ENCODE peak calls at places on chromosomes 6 and 20, in nine cellular contexts. One of them, this sample, is unnamed.

GRCh38 chr6:170279977-170280688 is 10.7 kb downstream of the DLL1 start:
- DNase-seq in right lobe of liver: peak; percentile 66
- DNase-seq in transverse colon: peak; percentile 82
- DNase-seq in PC-9: peak; percentile 35
- DNase-seq in aorta: peak; percentile 80
- DNase-seq in A549: peak; percentile 67
- DNase-seq in IMR-90: peak; percentile 12
- DNase-seq in cardiac muscle cell: peak; percentile 33
- DNase-seq in mesendoderm: peak; percentile 40
- DNase-seq in this sample: peak; percentile 82

GRCh38 chr20:12698817-12699216 is 310.0 kb upstream of the SPTLC3 start:
- DNase-seq in transverse colon: no peak
- DNase-seq in aorta: no peak
- DNase-seq in right lobe of liver: no peak
- DNase-seq in cardiac muscle cell: no peak
- DNase-seq in PC-9: no peak
- DNase-seq in IMR-90: no peak
- DNase-seq in A549: no peak
- DNase-seq in mesendoderm: no peak
- DNase-seq in this sample: no peak

GRCh38 chr6:163490826-163491577 is 76.5 kb downstream of the QKI start:
- DNase-seq in transverse colon: peak; percentile 74
- DNase-seq in mesendoderm: no peak
- DNase-seq in aorta: peak; percentile 57
- DNase-seq in right lobe of liver: peak; percentile 63
- DNase-seq in PC-9: no peak
- DNase-seq in A549: peak; percentile 74
- DNase-seq in cardiac muscle cell: peak; percentile 71
- DNase-seq in IMR-90: peak; percentile 61
- DNase-seq in this sample: peak; percentile 7

GRCh38 chr20:24364464-24364863 is 105.0 kb upstream of the SYNDIG1 start:
- DNase-seq in A549: no peak
- DNase-seq in IMR-90: no peak
- DNase-seq in transverse colon: no peak
- DNase-seq in right lobe of liver: no peak
- DNase-seq in aorta: no peak
- DNase-seq in mesendoderm: peak; percentile 87
- DNase-seq in PC-9: no peak
- DNase-seq in cardiac muscle cell: no peak
- DNase-seq in this sample: no peak

GRCh38 chr6:158718431-158719126 is 68.7 kb downstream of the SYTL3 start:
- DNase-seq in mesendoderm: peak; percentile 87
- DNase-seq in transverse colon: peak; percentile 56
- DNase-seq in aorta: no peak
- DNase-seq in right lobe of liver: peak; percentile 39
- DNase-seq in IMR-90: no peak
- DNase-seq in cardiac muscle cell: peak; percentile 53
- DNase-seq in PC-9: no peak
- DNase-seq in A549: peak; percentile 54
- DNase-seq in this sample: peak; percentile 36

GRCh38 chr20:46204594-46205205 is 86.6 kb downstream of the CD40 start:
- DNase-seq in IMR-90: no peak
- DNase-seq in mesendoderm: no peak
- DNase-seq in aorta: no peak
- DNase-seq in transverse colon: no peak
- DNase-seq in A549: no peak
- DNase-seq in cardiac muscle cell: no peak
- DNase-seq in PC-9: no peak
- DNase-seq in right lobe of liver: no peak
- DNase-seq in this sample: no peak

GRCh38 chr6:162887981-162888689 is 160.4 kb downstream of the PACRG start:
- DNase-seq in right lobe of liver: peak; percentile 56
- DNase-seq in PC-9: no peak
- DNase-seq in A549: peak; percentile 1
- DNase-seq in transverse colon: peak; percentile 70
- DNase-seq in aorta: no peak
- DNase-seq in cardiac muscle cell: no peak
- DNase-seq in IMR-90: no peak
- DNase-seq in mesendoderm: no peak
- DNase-seq in this sample: no peak

GRCh38 chr6:52077180-52077884 is 10.1 kb downstream of the PKHD1 start:
- DNase-seq in cardiac muscle cell: no peak
- DNase-seq in right lobe of liver: peak; percentile 35
- DNase-seq in aorta: no peak
- DNase-seq in transverse colon: no peak
- DNase-seq in mesendoderm: peak; percentile 83
- DNase-seq in PC-9: no peak
- DNase-seq in IMR-90: no peak
- DNase-seq in A549: no peak
- DNase-seq in this sample: no peak

GRCh38 chr6:161941565-161941964 is 667.7 kb upstream of the AGPAT4 start:
- DNase-seq in right lobe of liver: no peak
- DNase-seq in A549: no peak
- DNase-seq in cardiac muscle cell: no peak
- DNase-seq in mesendoderm: no peak
- DNase-seq in transverse colon: peak; percentile 10
- DNase-seq in PC-9: no peak
- DNase-seq in IMR-90: no peak
- DNase-seq in aorta: no peak
- DNase-seq in this sample: no peak

GRCh38 chr20:42260216-42260615 is 642.0 kb upstream of the CHD6 start:
- DNase-seq in cardiac muscle cell: no peak
- DNase-seq in right lobe of liver: no peak
- DNase-seq in A549: no peak
- DNase-seq in PC-9: no peak
- DNase-seq in aorta: no peak
- DNase-seq in transverse colon: no peak
- DNase-seq in mesendoderm: no peak
- DNase-seq in IMR-90: no peak
- DNase-seq in this sample: no peak

GRCh38 chr6:8392569-8392968 is 42.8 kb downstream of the SLC35B3 start:
- DNase-seq in IMR-90: no peak
- DNase-seq in A549: peak; percentile 30
- DNase-seq in mesendoderm: no peak
- DNase-seq in cardiac muscle cell: no peak
- DNase-seq in PC-9: no peak
- DNase-seq in transverse colon: peak; percentile 45
- DNase-seq in right lobe of liver: no peak
- DNase-seq in aorta: no peak
- DNase-seq in this sample: peak; percentile 60

GRCh38 chr20:60463798-60464197 is 505.6 kb downstream of the CDH26 start:
- DNase-seq in PC-9: no peak
- DNase-seq in aorta: no peak
- DNase-seq in A549: no peak
- DNase-seq in mesendoderm: no peak
- DNase-seq in transverse colon: no peak
- DNase-seq in IMR-90: no peak
- DNase-seq in right lobe of liver: no peak
- DNase-seq in cardiac muscle cell: no peak
- DNase-seq in this sample: no peak

GRCh38 chr20:44326391-44327159 is 10.3 kb upstream of the R3HDML start:
- DNase-seq in aorta: no peak
- DNase-seq in right lobe of liver: no peak
- DNase-seq in mesendoderm: peak; percentile 27
- DNase-seq in PC-9: no peak
- DNase-seq in cardiac muscle cell: no peak
- DNase-seq in transverse colon: no peak
- DNase-seq in A549: no peak
- DNase-seq in IMR-90: no peak
- DNase-seq in this sample: peak; percentile 42

GRCh38 chr6:134722429-134722828 is 227.5 kb downstream of the ALDH8A1 start:
- DNase-seq in transverse colon: no peak
- DNase-seq in aorta: no peak
- DNase-seq in A549: no peak
- DNase-seq in right lobe of liver: no peak
- DNase-seq in mesendoderm: no peak
- DNase-seq in cardiac muscle cell: no peak
- DNase-seq in IMR-90: no peak
- DNase-seq in PC-9: no peak
- DNase-seq in this sample: no peak

GRCh38 chr20:37680420-37680819 is 13.4 kb upstream of the CTNNBL1 start:
- DNase-seq in right lobe of liver: no peak
- DNase-seq in PC-9: no peak
- DNase-seq in aorta: no peak
- DNase-seq in transverse colon: no peak
- DNase-seq in A549: no peak
- DNase-seq in cardiac muscle cell: no peak
- DNase-seq in IMR-90: no peak
- DNase-seq in mesendoderm: no peak
- DNase-seq in this sample: no peak

DNA sequence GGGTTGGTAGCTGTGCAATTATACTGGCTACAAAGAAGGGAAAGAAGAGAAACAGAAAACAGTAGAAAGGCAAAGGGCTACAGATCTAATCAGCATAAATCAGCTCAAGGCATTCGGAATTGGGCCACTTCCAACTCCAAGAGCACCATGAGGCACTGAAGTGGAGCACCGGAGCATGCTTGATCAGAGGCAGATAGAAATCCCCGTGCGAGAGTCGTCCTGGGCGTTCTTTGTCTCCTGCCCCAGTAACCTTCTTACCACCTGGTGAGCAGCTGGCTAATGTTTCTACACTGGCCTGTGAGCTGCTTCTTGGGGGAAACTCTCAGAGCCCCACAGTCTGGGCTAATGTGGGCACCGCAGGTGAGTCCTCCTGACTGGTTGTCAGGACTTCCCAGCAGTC is 16.7 kb downstream of the NEDD9 start:
- DNase-seq in right lobe of liver: no peak
- DNase-seq in IMR-90: no peak
- DNase-seq in cardiac muscle cell: no peak
- DNase-seq in A549: peak; percentile 29
- DNase-seq in PC-9: no peak
- DNase-seq in mesendoderm: no peak
- DNase-seq in aorta: no peak
- DNase-seq in transverse colon: no peak
- DNase-seq in this sample: no peak
- H3K4me1 ChIP-seq in right lobe of liver: peaks cover 31% of the 10 kb centered on the region
- H3K4me1 ChIP-seq in IMR-90: peaks cover 17% of the 10 kb centered on the region
- H3K4me1 ChIP-seq in cardiac muscle cell: peaks cover 64% of the 10 kb centered on the region
- H3K4me1 ChIP-seq in A549: peaks cover 100% of the 10 kb centered on the region
- H3K4me1 ChIP-seq in PC-9: peaks cover 28% of the 10 kb centered on the region
- H3K4me1 ChIP-seq in mesendoderm: peaks cover 6% of the 10 kb centered on the region
- H3K4me1 ChIP-seq in aorta: peaks cover 41% of the 10 kb centered on the region
- H3K4me1 ChIP-seq in transverse colon: peaks cover 63% of the 10 kb centered on the region
- H3K4me1 ChIP-seq in this sample: peaks cover 32% of the 10 kb centered on the region

GRCh38 chr6:143529095-143529494 is 17.6 kb upstream of the FUCA2 start:
- DNase-seq in mesendoderm: peak; percentile 42
- DNase-seq in PC-9: no peak
- DNase-seq in transverse colon: no peak
- DNase-seq in A549: peak; percentile 28
- DNase-seq in right lobe of liver: no peak
- DNase-seq in aorta: no peak
- DNase-seq in IMR-90: no peak
- DNase-seq in cardiac muscle cell: no peak
- DNase-seq in this sample: no peak
- H3K4me3 ChIP-seq in mesendoderm: no peak overlapping the region
- H3K4me3 ChIP-seq in PC-9: no peak overlapping the region
- H3K4me3 ChIP-seq in transverse colon: no peak overlapping the region
- H3K4me3 ChIP-seq in A549: no peak overlapping the region
- H3K4me3 ChIP-seq in right lobe of liver: no peak overlapping the region
- H3K4me3 ChIP-seq in aorta: no peak overlapping the region
- H3K4me3 ChIP-seq in IMR-90: no peak overlapping the region
- H3K4me3 ChIP-seq in cardiac muscle cell: no peak overlapping the region
- H3K4me3 ChIP-seq in this sample: no peak overlapping the region

GRCh38 chr6:48472121-48472520 is 361.1 kb upstream of the PTCHD4 start:
- DNase-seq in A549: no peak
- DNase-seq in cardiac muscle cell: peak; percentile 78
- DNase-seq in IMR-90: no peak
- DNase-seq in right lobe of liver: no peak
- DNase-seq in aorta: no peak
- DNase-seq in transverse colon: no peak
- DNase-seq in mesendoderm: no peak
- DNase-seq in PC-9: no peak
- DNase-seq in this sample: no peak

GRCh38 chr6:48472535-48472934 is 361.5 kb upstream of the PTCHD4 start:
- DNase-seq in right lobe of liver: no peak
- DNase-seq in PC-9: no peak
- DNase-seq in mesendoderm: no peak
- DNase-seq in A549: no peak
- DNase-seq in cardiac muscle cell: peak; percentile 21
- DNase-seq in aorta: no peak
- DNase-seq in IMR-90: no peak
- DNase-seq in transverse colon: no peak
- DNase-seq in this sample: no peak

GRCh38 chr6:48474764-48475674 is 364.0 kb upstream of the PTCHD4 start:
- DNase-seq in mesendoderm: peak; percentile 8
- DNase-seq in right lobe of liver: no peak
- DNase-seq in cardiac muscle cell: peak; percentile 54
- DNase-seq in transverse colon: no peak
- DNase-seq in aorta: no peak
- DNase-seq in PC-9: no peak
- DNase-seq in A549: no peak
- DNase-seq in IMR-90: no peak
- DNase-seq in this sample: no peak

GRCh38 chr6:48474136-48474535 is 363.1 kb upstream of the PTCHD4 start:
- DNase-seq in transverse colon: no peak
- DNase-seq in PC-9: no peak
- DNase-seq in right lobe of liver: no peak
- DNase-seq in aorta: no peak
- DNase-seq in IMR-90: no peak
- DNase-seq in mesendoderm: no peak
- DNase-seq in A549: no peak
- DNase-seq in cardiac muscle cell: no peak
- DNase-seq in this sample: no peak

GRCh38 chr6:48471326-48471725 is 360.3 kb upstream of the PTCHD4 start:
- DNase-seq in aorta: no peak
- DNase-seq in mesendoderm: no peak
- DNase-seq in IMR-90: no peak
- DNase-seq in right lobe of liver: no peak
- DNase-seq in A549: no peak
- DNase-seq in transverse colon: no peak
- DNase-seq in PC-9: no peak
- DNase-seq in cardiac muscle cell: no peak
- DNase-seq in this sample: no peak
- H3K4me1 ChIP-seq in aorta: no peaks in the 10 kb centered on the region
- H3K4me1 ChIP-seq in mesendoderm: no peaks in the 10 kb centered on the region
- H3K4me1 ChIP-seq in IMR-90: no peaks in the 10 kb centered on the region
- H3K4me1 ChIP-seq in right lobe of liver: no peaks in the 10 kb centered on the region
- H3K4me1 ChIP-seq in A549: no peaks in the 10 kb centered on the region
- H3K4me1 ChIP-seq in transverse colon: no peaks in the 10 kb centered on the region
- H3K4me1 ChIP-seq in PC-9: no peaks in the 10 kb centered on the region
- H3K4me1 ChIP-seq in cardiac muscle cell: no peaks in the 10 kb centered on the region
- H3K4me1 ChIP-seq in this sample: no peaks in the 10 kb centered on the region

DNA sequence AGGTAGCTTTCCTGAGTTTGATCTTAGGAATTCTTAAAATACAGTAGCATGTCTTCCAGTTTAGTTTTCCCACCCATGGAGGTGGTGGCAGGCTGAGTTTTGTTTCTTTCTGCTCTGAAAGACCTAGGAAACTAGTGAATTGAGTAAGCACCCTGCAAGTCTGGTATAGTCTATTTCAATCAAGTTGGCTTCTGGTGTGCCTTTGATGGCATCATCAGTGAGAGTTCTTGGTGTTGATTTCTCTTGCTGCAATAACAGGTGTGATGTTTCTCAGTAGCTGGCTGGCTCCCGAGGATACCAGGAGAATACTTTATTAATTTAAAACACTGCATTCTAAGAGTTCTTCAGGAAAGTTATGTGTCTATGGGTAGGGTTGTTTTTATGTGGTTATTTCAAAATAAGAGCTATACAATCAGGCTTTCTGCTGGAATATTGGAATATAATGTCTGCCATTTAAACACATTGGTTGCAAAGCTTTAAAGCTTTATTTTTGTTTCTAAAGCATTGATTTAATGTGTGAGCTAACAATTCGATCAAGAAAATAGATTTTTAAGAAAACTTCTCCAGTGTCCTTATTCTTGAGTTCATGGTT is 19.0 kb downstream of the VAPB start:
- DNase-seq in transverse colon: no peak
- DNase-seq in mesendoderm: no peak
- DNase-seq in PC-9: no peak
- DNase-seq in A549: no peak
- DNase-seq in cardiac muscle cell: peak; percentile 15
- DNase-seq in IMR-90: no peak
- DNase-seq in aorta: no peak
- DNase-seq in right lobe of liver: no peak
- DNase-seq in this sample: no peak
- H3K4me3 ChIP-seq in transverse colon: no peak overlapping the region
- H3K4me3 ChIP-seq in mesendoderm: no peak overlapping the region
- H3K4me3 ChIP-seq in PC-9: no peak overlapping the region
- H3K4me3 ChIP-seq in A549: no peak overlapping the region
- H3K4me3 ChIP-seq in cardiac muscle cell: no peak overlapping the region
- H3K4me3 ChIP-seq in IMR-90: no peak overlapping the region
- H3K4me3 ChIP-seq in aorta: no peak overlapping the region
- H3K4me3 ChIP-seq in right lobe of liver: no peak overlapping the region
- H3K4me3 ChIP-seq in this sample: no peak overlapping the region

This sample was measured in Caco-2.